ENCODE peak calls at places on chromosomes 5 and 9, in four cellular contexts. N is B cell, O is stomach, Z is neural crest cell. M is an unnamed sample.

GRCh38 chr5:84016090-84016489 is 295.4 kb upstream of the HAPLN1 start:
- DNase-seq in Z (no peak), O (no peak), N (no peak), M (no peak)

GRCh38 chr9:110521211-110521610 is 58.3 kb downstream of the SVEP1 start:
- DNase-seq in O (no peak), Z (no peak), N (no peak), M (no peak)

GRCh38 chr9:88949425-88949824 is 41.8 kb upstream of the S1PR3 start:
- DNase-seq in O (peak), Z (no peak), N (no peak), M (no peak)

GRCh38 chr5:141343242-141343952 is at the start of gene PCDHGA3:
- DNase-seq in O (no peak), N (no peak), Z (no peak), M (no peak)

GRCh38 chr9:68931821-68932220 is 82.1 kb downstream of the PRKACG start:
- DNase-seq in Z (no peak), N (no peak), O (no peak), M (no peak)

GRCh38 chr5:117473075-117473595 is 898.5 kb upstream of the SEMA6A start:
- DNase-seq in O (no peak), N (no peak), Z (no peak), M (no peak)

GRCh38 chr9:91119679-91120078 is 242.0 kb downstream of the AUH start:
- DNase-seq in N (no peak), O (no peak), Z (no peak), M (no peak)

GRCh38 chr5:3854069-3854741 is 258.6 kb downstream of the IRX1 start:
- DNase-seq in O (no peak), Z (no peak), N (no peak), M (no peak)

GRCh38 chr5:133664422-133664821 is 52.1 kb upstream of the FSTL4 start:
- DNase-seq in Z (no peak), N (no peak), O (no peak), M (no peak)

GRCh38 chr9:125651907-125652306 is 55.1 kb downstream of the MAPKAP1 start:
- DNase-seq in Z (no peak), N (no peak), O (no peak), M (no peak)
- TF ChIP-seq CTCF in Z (no peak), N (no peak), O (no peak), M (no peak)

DNA sequence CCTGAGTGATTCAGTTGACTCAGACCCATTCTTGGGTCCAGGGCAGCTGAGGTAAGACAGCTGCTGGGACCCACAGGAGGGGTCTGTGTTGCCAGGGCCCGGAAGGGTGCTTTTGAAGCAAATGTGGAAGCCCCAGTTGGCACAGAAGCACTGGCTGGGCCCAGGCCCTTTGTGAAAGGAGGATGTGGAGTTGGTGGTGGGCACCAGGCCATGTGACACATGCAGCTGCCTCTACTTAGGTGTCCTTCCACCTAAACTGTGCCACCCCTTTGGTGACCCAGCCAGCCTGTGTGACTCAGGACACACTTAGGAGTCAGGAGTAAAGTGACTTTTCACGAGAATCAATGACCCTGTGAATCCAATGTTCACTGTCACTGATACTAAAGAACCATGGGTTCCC is 114.3 kb upstream of the SLC25A48 start:
- DNase-seq in N (no peak), O (no peak), Z (no peak), M (no peak)
- TF ChIP-seq CTCF in N (no peak), O (no peak), Z (no peak), M (no peak)

GRCh38 chr9:37121881-37122280 is 1.5 kb downstream of the ZCCHC7 start:
- DNase-seq in O (no peak), N (no peak), Z (no peak), M (no peak)
- TF ChIP-seq CTCF in O (no peak), N (no peak), Z (no peak), M (no peak)

DNA sequence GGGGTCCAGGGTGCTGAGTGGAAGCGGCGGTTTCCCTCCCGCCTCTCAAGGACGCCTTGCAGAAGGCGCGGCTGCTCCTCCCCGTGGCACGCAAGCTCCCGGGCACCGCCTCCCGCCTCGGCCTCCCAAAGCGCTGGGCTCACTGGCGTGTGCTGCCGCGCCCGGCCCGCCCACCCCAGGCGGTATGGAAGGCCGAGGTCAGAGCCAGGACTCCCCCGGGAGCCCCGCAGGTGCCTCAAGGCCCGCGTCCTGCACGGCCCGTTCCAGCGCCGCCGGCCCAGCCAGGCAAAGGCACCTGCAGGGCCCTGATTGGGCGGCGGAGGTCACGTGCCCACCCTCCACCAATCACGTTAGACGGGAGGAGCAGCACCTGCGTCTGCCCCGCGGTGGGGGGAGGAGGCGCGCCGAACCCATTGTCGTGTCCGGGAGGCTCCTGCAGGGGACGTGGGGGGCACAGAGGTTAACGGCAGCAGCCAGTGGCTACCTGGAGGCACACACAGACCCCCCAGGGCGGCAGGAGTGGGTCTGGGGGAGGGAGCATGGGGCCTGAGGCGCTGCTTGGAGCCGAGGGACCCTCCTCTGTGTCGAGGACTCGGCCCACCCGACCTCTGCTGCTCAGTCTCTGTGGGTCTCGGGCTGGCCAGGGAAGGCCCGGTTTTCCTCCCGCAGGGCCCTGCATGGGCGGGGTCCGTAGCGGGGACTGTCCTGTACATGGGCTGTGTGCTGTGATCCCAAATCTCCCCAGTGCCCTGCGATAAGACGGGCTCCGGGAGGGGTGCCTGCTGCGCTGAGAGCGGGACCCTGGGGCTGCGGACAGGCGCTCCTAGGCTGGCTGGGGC is 2.0 kb upstream of the LCN12 start:
- DNase-seq in O (peak), N (peak), Z (peak), M (peak)
- TF ChIP-seq CTCF in O (no peak), N (peak), Z (peak), M (no peak)